ENCODE peak calls at places on chromosomes 3 and 15, in five cellular contexts. F is HepG2, I is GM12878, B is A549, D is K562. H is an unnamed sample. For H3K4me1, the result is how much of the 10 kb centered on the place peaks cover.

GRCh38 chr3:12253521-12253920 is 35.3 kb upstream of the PPARG start:
- DNase-seq in F (no peak), I (no peak), B (no peak), D (no peak), H (no peak)

GRCh38 chr3:197590313-197590962 is 34.7 kb upstream of the BDH1 start:
- DNase-seq in F (peak), I (no peak), B (peak), D (no peak), H (no peak)

GRCh38 chr15:60087561-60087960 is 83.5 kb downstream of the FOXB1 start:
- DNase-seq in F (no peak), I (no peak), B (no peak), D (no peak), H (no peak)

GRCh38 chr3:159844801-159845261 is 143.8 kb upstream of the IL12A start:
- DNase-seq in F (no peak), I (no peak), B (no peak), D (no peak), H (no peak)

GRCh38 chr3:124619887-124620599 is 110.2 kb upstream of the UMPS start:
- DNase-seq in F (peak), I (no peak), B (no peak), D (no peak), H (no peak)

GRCh38 chr3:157115069-157116006 is 44.6 kb downstream of the CCNL1 start:
- DNase-seq in F (no peak), I (no peak), B (no peak), D (peak), H (peak)

GRCh38 chr3:115285001-115285400 is 137.9 kb upstream of the ZBTB20 start:
- DNase-seq in F (no peak), I (no peak), B (no peak), D (no peak), H (no peak)

GRCh38 chr15:101045835-101046691 is 126.9 kb downstream of the LRRK1 start:
- DNase-seq in F (no peak), I (no peak), B (no peak), D (no peak), H (no peak)

GRCh38 chr15:57457726-57458125 is 81.4 kb downstream of the CGNL1 start:
- DNase-seq in F (no peak), I (no peak), B (no peak), D (no peak), H (no peak)

DNA sequence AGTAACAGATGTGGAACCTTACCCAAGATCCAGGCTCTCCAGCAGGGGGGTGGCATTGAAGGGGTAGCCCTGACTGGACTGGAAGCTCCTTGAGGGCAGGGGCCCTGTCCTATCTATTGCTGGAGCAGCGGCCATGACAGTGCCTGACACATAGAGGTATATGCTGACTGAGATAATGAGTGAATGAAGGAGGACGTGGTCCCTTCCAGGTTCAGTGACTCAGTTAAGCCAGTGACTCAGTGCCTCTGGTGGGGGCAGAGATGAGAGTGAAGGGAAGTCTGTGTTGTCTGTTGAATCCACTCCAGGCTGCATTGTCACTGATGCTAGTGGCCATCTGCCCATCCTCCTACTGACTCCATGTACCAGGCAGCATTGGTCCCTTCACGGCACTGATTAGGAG is 13.0 kb upstream of the CTXND1 start:
- DNase-seq in F (no peak), I (no peak), B (no peak), D (no peak), H (no peak)
- TF ChIP-seq MYC in F (no peak), I (no peak), B (no peak), D (no peak), H (no peak)

GRCh38 chr15:68792901-68793766 is 27.6 kb downstream of the ANP32A start:
- DNase-seq in F (no peak), I (no peak), B (no peak), D (no peak), H (no peak)

GRCh38 chr15:68789041-68789920 is 31.4 kb downstream of the ANP32A start:
- DNase-seq in F (no peak), I (no peak), B (no peak), D (no peak), H (peak)

GRCh38 chr15:68789921-68790575 is 30.6 kb downstream of the ANP32A start:
- DNase-seq in F (no peak), I (no peak), B (no peak), D (no peak), H (peak)

GRCh38 chr15:68791431-68792283 is 29.0 kb downstream of the ANP32A start:
- DNase-seq in F (no peak), I (peak), B (no peak), D (no peak), H (no peak)

GRCh38 chr15:68790910-68791309 is 29.8 kb downstream of the ANP32A start:
- DNase-seq in F (no peak), I (no peak), B (no peak), D (no peak), H (no peak)
- H3K4me1 ChIP-seq in F (under half), I (half or more), B (under half), D (under half), H (under half)

DNA sequence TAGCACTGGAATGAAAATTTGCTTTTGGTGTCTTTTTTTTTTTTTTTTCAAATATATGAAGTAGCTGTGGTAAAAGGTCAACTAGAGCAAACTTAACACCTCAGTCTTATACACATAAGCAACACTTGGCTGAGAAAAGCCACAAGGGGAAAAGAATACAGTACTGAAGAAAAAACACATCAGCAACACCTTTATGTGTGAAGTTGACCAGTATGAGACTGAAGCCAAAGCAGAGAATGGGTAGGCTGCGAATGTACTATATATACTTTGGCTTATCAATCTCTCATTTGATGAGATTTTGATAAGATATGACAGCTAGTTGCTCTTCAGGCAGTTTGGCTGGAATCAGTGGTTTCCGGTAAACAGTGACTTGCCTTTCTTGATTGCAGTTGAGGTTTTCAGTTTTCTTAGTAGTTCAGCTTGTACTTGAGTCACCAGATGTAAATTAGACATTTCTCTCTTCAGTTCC is 22.0 kb upstream of the ZCWPW2 start:
- DNase-seq in F (no peak), I (peak), B (no peak), D (no peak), H (no peak)
- TF ChIP-seq MYC in F (no peak), I (no peak), B (no peak), D (no peak), H (no peak)

GRCh38 chr3:27115352-27115751 is 253.8 kb downstream of the NEK10 start:
- DNase-seq in F (peak), I (no peak), B (no peak), D (no peak), H (no peak)

GRCh38 chr3:27105904-27106303 is 263.3 kb downstream of the NEK10 start:
- DNase-seq in F (no peak), I (no peak), B (no peak), D (no peak), H (no peak)

GRCh38 chr3:27108322-27108721 is 260.9 kb downstream of the NEK10 start:
- DNase-seq in F (no peak), I (no peak), B (no peak), D (no peak), H (no peak)

GRCh38 chr3:27114684-27115083 is 254.5 kb downstream of the NEK10 start:
- DNase-seq in F (peak), I (no peak), B (no peak), D (no peak), H (no peak)

DNA sequence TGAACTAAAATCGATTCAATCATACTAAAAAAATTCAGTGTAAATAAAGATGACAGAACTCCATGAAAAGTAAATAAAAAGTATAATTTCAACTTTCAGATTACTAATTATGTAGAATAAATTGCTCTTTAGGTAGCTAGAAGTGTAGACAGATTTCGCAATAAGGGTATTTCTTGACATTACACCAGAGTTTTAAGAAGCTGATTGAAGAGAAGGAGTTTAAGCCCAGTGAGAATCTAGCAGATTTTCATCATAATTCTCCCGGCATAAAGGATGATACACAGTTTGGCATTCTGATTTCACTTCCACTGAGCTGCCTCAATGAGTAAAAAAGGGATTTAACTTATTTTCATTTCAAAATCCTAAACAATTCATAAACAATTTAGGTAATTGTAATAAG is 259.2 kb downstream of the NEK10 start:
- DNase-seq in F (no peak), I (no peak), B (no peak), D (no peak), H (no peak)
- H3K4me1 ChIP-seq in F (under half), I (under half), B (under half), D (under half), H (under half)

DNA sequence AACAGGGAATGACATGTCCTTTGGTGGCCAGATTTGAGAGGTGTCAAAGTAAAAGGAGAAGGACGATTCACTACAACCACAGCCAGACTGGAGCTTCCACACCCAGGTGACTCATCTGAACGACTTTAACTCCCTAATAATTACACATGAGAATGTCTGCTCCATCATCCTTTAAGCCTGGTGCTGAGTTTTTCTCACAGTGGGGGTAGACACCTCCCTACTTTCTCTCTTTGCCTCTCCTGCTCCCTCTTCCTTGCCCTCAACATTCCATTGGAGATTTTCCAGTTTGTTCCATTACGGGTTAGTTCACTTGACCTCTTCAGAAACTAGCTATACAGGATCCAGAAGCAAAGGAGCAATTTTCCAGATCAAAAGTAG is 154.3 kb upstream of the BHLHE40 start:
- DNase-seq in F (peak), I (no peak), B (peak), D (peak), H (no peak)
- TF ChIP-seq MYC in F (no peak), I (no peak), B (peak), D (no peak), H (no peak)

GRCh38 chr3:71104090-71104489 is 479.4 kb downstream of the FOXP1 start:
- DNase-seq in F (no peak), I (no peak), B (peak), D (no peak), H (peak)
- H3K4me1 ChIP-seq in F (under half), I (under half), B (half or more), D (under half), H (half or more)

DNA sequence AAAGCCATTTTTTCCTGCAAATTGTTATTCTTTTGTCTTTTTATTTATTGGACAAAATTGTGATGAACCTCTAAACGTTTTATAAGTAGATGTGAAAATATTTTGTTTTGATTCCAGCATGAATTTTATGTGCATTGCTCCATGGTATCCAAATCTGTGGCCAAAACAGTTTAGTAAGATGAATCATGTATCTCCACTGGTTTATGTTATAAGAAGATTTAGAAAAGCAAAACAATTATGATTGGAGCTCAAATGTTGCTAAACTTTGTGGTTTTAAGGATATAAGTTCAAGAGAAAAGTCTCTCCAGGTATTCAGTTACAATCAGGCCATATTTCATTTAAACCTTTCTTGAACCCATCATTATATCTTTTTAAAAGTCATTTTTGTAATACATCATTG is 80.9 kb downstream of the NECTIN3 start:
- DNase-seq in F (no peak), I (no peak), B (no peak), D (no peak), H (no peak)
- TF ChIP-seq MYC in F (no peak), I (no peak), B (no peak), D (no peak), H (no peak)

GRCh38 chr15:75921732-75922703 is 18.3 kb downstream of the FBXO22 start:
- DNase-seq in F (peak), I (no peak), B (peak), D (peak), H (peak)

GRCh38 chr15:75920079-75920478 is 16.4 kb downstream of the FBXO22 start:
- DNase-seq in F (peak), I (no peak), B (no peak), D (no peak), H (no peak)

GRCh38 chr15:75925440-75925839 is 21.8 kb downstream of the FBXO22 start:
- DNase-seq in F (no peak), I (no peak), B (no peak), D (no peak), H (no peak)

GRCh38 chr15:75924576-75924975 is 20.9 kb downstream of the FBXO22 start:
- DNase-seq in F (no peak), I (no peak), B (no peak), D (no peak), H (no peak)

GRCh38 chr15:75923756-75924155 is 20.1 kb downstream of the FBXO22 start:
- DNase-seq in F (no peak), I (no peak), B (no peak), D (no peak), H (no peak)
- H3K4me1 ChIP-seq in F (under half), I (under half), B (under half), D (under half), H (under half)

DNA sequence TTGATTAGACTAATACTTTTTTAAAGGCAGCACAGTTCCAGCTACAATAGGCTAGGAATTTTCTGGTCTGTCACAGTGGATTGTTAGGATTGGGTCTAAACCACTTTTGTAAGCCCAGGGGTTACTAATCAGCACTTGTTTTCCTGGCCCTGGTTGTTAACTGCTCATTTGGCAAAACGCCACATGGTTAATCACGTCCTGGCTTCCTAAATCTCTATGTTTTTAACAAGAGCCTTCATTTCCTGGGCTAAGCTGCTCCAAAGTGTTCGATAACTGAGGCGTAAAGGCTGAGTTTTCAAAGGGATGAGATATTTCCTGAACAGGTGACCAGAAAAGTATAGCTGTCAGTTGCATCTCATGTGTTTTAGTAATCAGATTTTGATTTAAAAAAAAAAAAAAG is 38.9 kb upstream of the CLRN1 start:
- DNase-seq in F (no peak), I (no peak), B (no peak), D (no peak), H (peak)
- TF ChIP-seq MYC in F (no peak), I (no peak), B (no peak), D (no peak), H (no peak)